ENCODE peak calls at places on chromosome 9, in seven cellular contexts. R is RWPE1, T is cardiac muscle cell, L is IMR-90, S is heart right ventricle, Y is lower lobe of right lung, V is fibroblast of lung. U is an unnamed sample.

GRCh38 chr9:33818832-33819500 is 2.0 kb downstream of the UBE2R2 start:
- DNase-seq in L (peak; percentile 61), T (peak; percentile 21), R (peak; percentile 45), Y (no peak), S (no peak), V (peak; percentile 56), U (no peak)

GRCh38 chr9:121674952-121675351 is 23.5 kb downstream of the DAB2IP start:
- DNase-seq in L (peak; percentile 74), R (no peak), T (no peak), S (no peak), V (no peak), Y (no peak), U (no peak)

GRCh38 chr9:92669527-92669889 is 423 bp downstream of the IPPK start:
- DNase-seq in L (no peak), S (no peak), Y (peak; percentile 60), T (no peak), V (no peak), R (peak; percentile 63), U (no peak)

GRCh38 chr9:29319727-29320513 is 1746.6 kb upstream of the C9orf72 start:
- DNase-seq in Y (no peak), L (no peak), T (peak; percentile 3), S (no peak), R (no peak), V (peak; percentile 50), U (no peak)

GRCh38 chr9:89350988-89351557 is 32.8 kb downstream of the SECISBP2 start:
- DNase-seq in S (no peak), T (no peak), L (no peak), R (no peak), V (no peak), Y (no peak), U (no peak)

GRCh38 chr9:2411459-2412215 is 209.9 kb upstream of the VLDLR start:
- DNase-seq in S (no peak), Y (no peak), V (no peak), L (no peak), R (no peak), T (peak; percentile 40), U (no peak)

GRCh38 chr9:99835142-99835541 is 13.5 kb downstream of the NR4A3 start:
- DNase-seq in T (no peak), S (no peak), R (no peak), Y (no peak), L (no peak), V (no peak), U (no peak)

GRCh38 chr9:2317591-2317990 is 302.4 kb downstream of the SMARCA2 start:
- DNase-seq in T (no peak), Y (no peak), S (no peak), V (no peak), R (no peak), L (no peak), U (peak; percentile 29)

GRCh38 chr9:122053546-122053945 is 39.6 kb downstream of the TTLL11 start:
- DNase-seq in V (no peak), S (no peak), Y (no peak), L (no peak), R (peak; percentile 53), T (no peak), U (no peak)

GRCh38 chr9:114017741-114018715 is 60.1 kb downstream of the AMBP start:
- DNase-seq in R (no peak), V (no peak), T (no peak), Y (no peak), L (no peak), S (no peak), U (no peak)

GRCh38 chr9:83002329-83002728 is 60.6 kb downstream of the RASEF start:
- DNase-seq in V (no peak), S (no peak), T (no peak), L (no peak), R (no peak), Y (no peak), U (no peak)

GRCh38 chr9:134474058-134474370 is 147.8 kb downstream of the RXRA start:
- DNase-seq in S (no peak), R (no peak), L (peak; percentile 54), Y (no peak), V (peak; percentile 53), T (peak; percentile 70), U (no peak)

GRCh38 chr9:7325980-7326379 is 473.6 kb downstream of the DMAC1 start:
- DNase-seq in Y (no peak), T (no peak), S (no peak), R (no peak), L (no peak), V (no peak), U (no peak)

GRCh38 chr9:32350682-32351081 is 33.8 kb upstream of the ACO1 start:
- DNase-seq in L (peak; percentile 17), R (peak; percentile 11), T (peak; percentile 55), Y (no peak), S (no peak), V (peak; percentile 34), U (no peak)

GRCh38 chr9:136381966-136382513 is 8.6 kb upstream of the CARD9 start:
- DNase-seq in T (no peak), Y (no peak), L (no peak), V (no peak), S (no peak), R (no peak), U (no peak)

GRCh38 chr9:95207403-95207802 is 110.1 kb downstream of the FANCC start:
- DNase-seq in L (no peak), V (no peak), Y (no peak), T (no peak), R (no peak), S (no peak), U (no peak)

GRCh38 chr9:92405770-92406169 is 1.4 kb upstream of the OGN start:
- DNase-seq in S (no peak), L (no peak), V (no peak), T (no peak), Y (no peak), R (no peak), U (no peak)

GRCh38 chr9:136881691-136882108 is 4.6 kb upstream of the TRAF2 start:
- DNase-seq in V (peak; percentile 28), S (no peak), R (no peak), L (peak; percentile 44), Y (no peak), T (peak; percentile 53), U (no peak)

GRCh38 chr9:19174127-19174921 is 47.0 kb upstream of the PLIN2 start:
- DNase-seq in R (peak; percentile 82), T (peak; percentile 96), L (peak; percentile 93), V (peak; percentile 94), Y (no peak), S (peak; percentile 50), U (peak; percentile 44)

GRCh38 chr9:94156549-94157407 is 72.5 kb downstream of the PTPDC1 start:
- DNase-seq in Y (peak; percentile 77), T (peak; percentile 94), S (peak; percentile 71), R (peak; percentile 73), V (peak; percentile 72), L (peak; percentile 50), U (no peak)

GRCh38 chr9:133778336-133778995 is 40.3 kb upstream of the SARDH start:
- DNase-seq in Y (peak; percentile 27), S (peak; percentile 4), R (no peak), L (no peak), V (no peak), T (no peak), U (no peak)

GRCh38 chr9:135415586-135415985 is 64.0 kb upstream of the PPP1R26 start:
- DNase-seq in L (no peak), T (no peak), S (no peak), Y (no peak), R (no peak), V (no peak), U (no peak)

GRCh38 chr9:13648676-13649075 is 369.2 kb upstream of the MPDZ start:
- DNase-seq in L (no peak), R (peak; percentile 9), T (no peak), V (no peak), Y (no peak), S (no peak), U (no peak)
- H3K27ac ChIP-seq in L (no peak overlapping the region), R (no peak overlapping the region), T (no peak overlapping the region), V (no peak overlapping the region), Y (no peak overlapping the region), S (no peak overlapping the region), U (no peak overlapping the region)

DNA sequence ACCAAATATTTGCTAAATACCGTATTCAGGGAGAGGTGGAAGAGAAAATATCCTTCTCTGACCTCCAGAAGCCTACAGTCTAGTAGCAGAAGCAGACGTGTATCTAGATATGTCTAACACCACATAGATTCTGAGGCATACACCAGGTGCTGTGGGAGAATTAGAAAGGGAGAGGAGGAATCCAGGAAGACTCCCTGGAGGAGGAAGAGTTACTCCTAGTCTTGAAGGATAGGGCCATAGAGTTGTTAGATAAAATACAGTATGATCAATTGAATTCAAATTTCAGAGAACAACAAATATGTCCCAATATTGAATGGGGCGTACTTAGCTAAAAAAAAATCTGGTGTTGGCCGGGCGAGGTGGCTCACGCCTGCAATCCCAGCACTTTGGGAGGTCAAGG is 58.7 kb downstream of the TMOD1 start:
- DNase-seq in L (no peak), R (no peak), S (no peak), T (no peak), V (no peak), Y (no peak), U (no peak)
- H3K27ac ChIP-seq in L (no peak overlapping the region), R (no peak overlapping the region), S (no peak overlapping the region), T (no peak overlapping the region), V (no peak overlapping the region), Y (no peak overlapping the region), U (no peak overlapping the region)

DNA sequence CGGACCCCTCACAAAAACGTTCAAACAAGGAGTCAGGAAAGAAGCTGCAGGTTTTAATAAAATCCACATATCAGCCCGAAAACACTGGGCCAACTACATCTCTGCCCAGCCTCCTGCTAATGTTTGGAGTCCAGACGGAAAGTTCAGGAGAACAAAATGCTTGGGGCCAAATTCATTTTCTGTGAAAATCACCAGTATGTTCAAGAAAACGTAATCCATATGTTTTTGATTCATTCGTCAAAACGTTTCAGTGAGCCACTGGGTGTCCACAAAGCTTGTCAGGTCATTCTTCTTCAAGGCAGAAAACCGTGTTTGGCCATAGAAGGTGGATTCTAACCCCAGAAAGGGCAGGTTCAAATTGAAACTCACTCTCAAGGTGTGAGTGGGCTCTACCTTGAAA is 87.6 kb upstream of the GAS1 start:
- DNase-seq in R (no peak), T (no peak), Y (no peak), L (no peak), V (no peak), S (no peak), U (no peak)
- H3K27ac ChIP-seq in R (no peak overlapping the region), T (no peak overlapping the region), Y (no peak overlapping the region), L (no peak overlapping the region), V (no peak overlapping the region), S (no peak overlapping the region), U (no peak overlapping the region)

GRCh38 chr9:129761293-129761900 is 8.6 kb upstream of the PTGES start:
- DNase-seq in S (peak; percentile 60), L (peak; percentile 92), Y (no peak), T (peak; percentile 91), V (peak; percentile 94), R (no peak), U (no peak)

GRCh38 chr9:129759804-129760502 is 7.1 kb upstream of the PTGES start:
- DNase-seq in T (no peak), R (no peak), Y (no peak), S (no peak), L (no peak), V (no peak), U (no peak)

GRCh38 chr9:129759329-129759728 is 6.5 kb upstream of the PTGES start:
- DNase-seq in T (no peak), S (peak; percentile 38), V (no peak), R (no peak), Y (no peak), L (no peak), U (no peak)

GRCh38 chr9:129763235-129763917 is 10.5 kb upstream of the PTGES start:
- DNase-seq in V (peak; percentile 96), L (peak; percentile 80), S (no peak), T (peak; percentile 95), R (no peak), Y (no peak), U (no peak)

GRCh38 chr9:129761901-129762359 is 9.1 kb upstream of the PTGES start:
- DNase-seq in T (peak; percentile 89), Y (no peak), L (peak; percentile 83), R (no peak), S (no peak), V (peak; percentile 74), U (no peak)
- H3K27ac ChIP-seq in T (no peak overlapping the region), Y (peak overlapping the region; percentile 73), L (peak overlapping the region; percentile 98), R (no peak overlapping the region), S (peak overlapping the region; percentile 79), V (peak overlapping the region; percentile 94), U (peak overlapping the region; percentile 38)